ENCODE peak calls at places on chromosome X, in five cellular contexts. One of them, this sample, is unnamed.

GRCh38 chrX:71542825-71543224 is 9.9 kb downstream of the OGT start:
- DNase-seq in kidney epithelial cell: no peak
- DNase-seq in Ammon's horn: no peak
- DNase-seq in posterior cingulate gyrus: no peak
- DNase-seq in amygdala: no peak
- DNase-seq in this sample: no peak

GRCh38 chrX:17584248-17584681 is 153.0 kb upstream of the SCML1 start:
- DNase-seq in kidney epithelial cell: no peak
- DNase-seq in amygdala: no peak
- DNase-seq in posterior cingulate gyrus: no peak
- DNase-seq in Ammon's horn: no peak
- DNase-seq in this sample: no peak

GRCh38 chrX:120365320-120365719 is 3.4 kb downstream of the ATP1B4 start:
- DNase-seq in amygdala: peak
- DNase-seq in kidney epithelial cell: no peak
- DNase-seq in Ammon's horn: peak
- DNase-seq in posterior cingulate gyrus: no peak
- DNase-seq in this sample: no peak

GRCh38 chrX:153381684-153382532 is 19.2 kb downstream of the PNMA6E start:
- DNase-seq in Ammon's horn: peak
- DNase-seq in kidney epithelial cell: peak
- DNase-seq in amygdala: peak
- DNase-seq in posterior cingulate gyrus: no peak
- DNase-seq in this sample: peak

GRCh38 chrX:10467793-10468192 is 152.6 kb downstream of the MID1 start:
- DNase-seq in Ammon's horn: no peak
- DNase-seq in kidney epithelial cell: no peak
- DNase-seq in amygdala: no peak
- DNase-seq in posterior cingulate gyrus: no peak
- DNase-seq in this sample: peak

GRCh38 chrX:47321386-47321785 is 49.0 kb upstream of the ZNF157 start:
- DNase-seq in amygdala: peak
- DNase-seq in posterior cingulate gyrus: peak
- DNase-seq in Ammon's horn: peak
- DNase-seq in kidney epithelial cell: no peak
- DNase-seq in this sample: no peak

GRCh38 chrX:67347145-67347544 is 196.7 kb upstream of the AR start:
- DNase-seq in amygdala: no peak
- DNase-seq in kidney epithelial cell: no peak
- DNase-seq in Ammon's horn: no peak
- DNase-seq in posterior cingulate gyrus: no peak
- DNase-seq in this sample: no peak

GRCh38 chrX:154596290-154596929 is 11.5 kb downstream of the CTAG1A start:
- DNase-seq in kidney epithelial cell: peak
- DNase-seq in posterior cingulate gyrus: no peak
- DNase-seq in Ammon's horn: peak
- DNase-seq in amygdala: no peak
- DNase-seq in this sample: no peak

GRCh38 chrX:12060489-12061260 is 77.6 kb upstream of the FRMPD4 start:
- DNase-seq in amygdala: no peak
- DNase-seq in kidney epithelial cell: no peak
- DNase-seq in Ammon's horn: no peak
- DNase-seq in posterior cingulate gyrus: no peak
- DNase-seq in this sample: no peak

GRCh38 chrX:150157291-150157690 is 205.8 kb upstream of the MAMLD1 start:
- DNase-seq in Ammon's horn: no peak
- DNase-seq in kidney epithelial cell: no peak
- DNase-seq in posterior cingulate gyrus: no peak
- DNase-seq in amygdala: no peak
- DNase-seq in this sample: no peak

GRCh38 chrX:134600714-134601113 is 57.6 kb downstream of the PLAC1 start:
- DNase-seq in Ammon's horn: no peak
- DNase-seq in posterior cingulate gyrus: no peak
- DNase-seq in amygdala: no peak
- DNase-seq in kidney epithelial cell: peak
- DNase-seq in this sample: no peak

GRCh38 chrX:106608016-106608415 is 3.8 kb upstream of the RADX start:
- DNase-seq in posterior cingulate gyrus: peak
- DNase-seq in Ammon's horn: peak
- DNase-seq in amygdala: no peak
- DNase-seq in kidney epithelial cell: no peak
- DNase-seq in this sample: no peak

GRCh38 chrX:118536687-118537461 is 41.3 kb downstream of the DOCK11 start:
- DNase-seq in Ammon's horn: peak
- DNase-seq in kidney epithelial cell: no peak
- DNase-seq in amygdala: peak
- DNase-seq in posterior cingulate gyrus: no peak
- DNase-seq in this sample: no peak

GRCh38 chrX:22041931-22042530 is 9.9 kb downstream of the PHEX start:
- DNase-seq in Ammon's horn: no peak
- DNase-seq in posterior cingulate gyrus: no peak
- DNase-seq in kidney epithelial cell: no peak
- DNase-seq in amygdala: no peak
- DNase-seq in this sample: no peak

GRCh38 chrX:134431894-134432293 is 28.1 kb upstream of the HPRT1 start:
- DNase-seq in amygdala: no peak
- DNase-seq in Ammon's horn: no peak
- DNase-seq in kidney epithelial cell: peak
- DNase-seq in posterior cingulate gyrus: no peak
- DNase-seq in this sample: peak

GRCh38 chrX:31036895-31037294 is 34.9 kb downstream of the FTHL17 start:
- DNase-seq in posterior cingulate gyrus: no peak
- DNase-seq in kidney epithelial cell: no peak
- DNase-seq in Ammon's horn: peak
- DNase-seq in amygdala: peak
- DNase-seq in this sample: no peak

GRCh38 chrX:107716045-107716684 is 59.4 kb downstream of the TSC22D3 start:
- DNase-seq in kidney epithelial cell: no peak
- DNase-seq in Ammon's horn: no peak
- DNase-seq in amygdala: peak
- DNase-seq in posterior cingulate gyrus: peak
- DNase-seq in this sample: no peak

GRCh38 chrX:72111011-72111708 is 20.6 kb downstream of the RTL5 start:
- DNase-seq in Ammon's horn: no peak
- DNase-seq in kidney epithelial cell: no peak
- DNase-seq in amygdala: no peak
- DNase-seq in posterior cingulate gyrus: no peak
- DNase-seq in this sample: no peak

GRCh38 chrX:68929332-68930150 is 100.7 kb downstream of the EFNB1 start:
- DNase-seq in Ammon's horn: no peak
- DNase-seq in amygdala: no peak
- DNase-seq in posterior cingulate gyrus: no peak
- DNase-seq in kidney epithelial cell: peak
- DNase-seq in this sample: peak

GRCh38 chrX:131279617-131280016 is 9.5 kb downstream of the IGSF1 start:
- DNase-seq in posterior cingulate gyrus: no peak
- DNase-seq in amygdala: no peak
- DNase-seq in Ammon's horn: no peak
- DNase-seq in kidney epithelial cell: no peak
- DNase-seq in this sample: no peak

GRCh38 chrX:30888526-30889146 is 418 bp downstream of the TAB3 start:
- DNase-seq in Ammon's horn: peak
- DNase-seq in amygdala: peak
- DNase-seq in posterior cingulate gyrus: peak
- DNase-seq in kidney epithelial cell: no peak
- DNase-seq in this sample: no peak

This sample was measured in non-pigmented ciliary epithelial cell.